ENCODE peak calls at places on chromosomes 2 and 18, in six cellular contexts. M, Q, K, C, H and Z are unnamed samples.

GRCh38 chr2:225400060-225400511 is 576 bp downstream of the NYAP2 start:
- DNase-seq in C (no peak), Q (no peak), M (no peak), K (no peak), H (no peak), Z (peak)

GRCh38 chr2:106053116-106053515 is 141.0 kb downstream of the UXS1 start:
- DNase-seq in Q (no peak), M (no peak), H (no peak), C (no peak), K (no peak), Z (no peak)

GRCh38 chr2:110866496-110866895 is 134.1 kb downstream of the ACOXL start:
- DNase-seq in H (no peak), M (no peak), K (no peak), C (peak), Q (peak), Z (no peak)

GRCh38 chr2:33272001-33272400 is 204.4 kb upstream of the RASGRP3 start:
- DNase-seq in M (no peak), C (peak), H (no peak), K (no peak), Q (peak), Z (no peak)

GRCh38 chr18:59140287-59140885 is 702 bp downstream of the SEC11C start:
- DNase-seq in H (no peak), M (peak), K (no peak), C (no peak), Q (no peak), Z (peak)

GRCh38 chr2:240449764-240450531 is 14.5 kb downstream of the GPC1 start:
- DNase-seq in Q (no peak), C (no peak), H (no peak), M (no peak), K (no peak), Z (peak)

GRCh38 chr2:79219383-79219988 is 59.9 kb upstream of the REG3A start:
- DNase-seq in Q (peak), K (no peak), C (peak), H (no peak), M (no peak), Z (peak)

GRCh38 chr2:166900700-166901099 is 12.4 kb downstream of the XIRP2 start:
- DNase-seq in H (no peak), K (no peak), M (no peak), Q (no peak), C (no peak), Z (no peak)

GRCh38 chr2:226619707-226620106 is 179.9 kb downstream of the IRS1 start:
- DNase-seq in C (no peak), K (no peak), M (no peak), H (no peak), Q (no peak), Z (no peak)

GRCh38 chr18:51803029-51803428 is 537.0 kb upstream of the DCC start:
- DNase-seq in K (no peak), Q (no peak), M (no peak), C (no peak), H (no peak), Z (no peak)

GRCh38 chr2:22694856-22695255 is 690.1 kb upstream of the KLHL29 start:
- DNase-seq in M (no peak), K (no peak), H (no peak), C (no peak), Q (no peak), Z (no peak)

GRCh38 chr2:48332286-48332685 is 197.7 kb upstream of the STON1 start:
- DNase-seq in K (no peak), Q (no peak), C (no peak), M (no peak), H (no peak), Z (no peak)

GRCh38 chr18:74963820-74964446 is 245.0 kb downstream of the PTGR3 start:
- DNase-seq in H (no peak), C (no peak), K (no peak), M (no peak), Q (peak), Z (peak)

GRCh38 chr2:85161626-85161960 is 28.4 kb downstream of the TCF7L1 start:
- DNase-seq in Q (no peak), M (no peak), H (no peak), K (no peak), C (no peak), Z (no peak)

GRCh38 chr18:62577748-62578147 is 54.9 kb downstream of the ZCCHC2 start:
- DNase-seq in K (no peak), C (no peak), M (no peak), H (no peak), Q (no peak), Z (no peak)

GRCh38 chr2:227406177-227407031 is 18.7 kb upstream of the SCYGR1 start:
- DNase-seq in M (no peak), C (no peak), H (no peak), K (peak), Q (peak), Z (peak)

GRCh38 chr2:232343816-232344215 is 34.7 kb upstream of the ALPP start:
- DNase-seq in Q (no peak), H (no peak), C (no peak), M (no peak), K (no peak), Z (no peak)

GRCh38 chr2:135004005-135004746 is 43.1 kb downstream of the MAP3K19 start:
- DNase-seq in Q (peak), K (peak), H (peak), C (peak), M (peak), Z (peak)

GRCh38 chr2:129762386-129763189 is 216.9 kb upstream of the RAB6C start:
- DNase-seq in C (no peak), Q (no peak), M (no peak), K (no peak), H (no peak), Z (no peak)

GRCh38 chr2:159797468-159798375 is at the start of gene CD302:
- DNase-seq in C (peak), M (no peak), K (peak), Q (peak), H (peak), Z (peak)

GRCh38 chr2:32485399-32485798 is 128.6 kb downstream of the BIRC6 start:
- DNase-seq in M (no peak), K (no peak), C (no peak), Q (no peak), H (no peak), Z (no peak)

GRCh38 chr2:46294185-46294836 is 2.9 kb upstream of the EPAS1 start:
- DNase-seq in Q (peak), C (no peak), M (no peak), H (no peak), K (no peak), Z (peak)

GRCh38 chr2:227456772-227457171 is 15.2 kb upstream of the AGFG1 start:
- DNase-seq in H (no peak), M (no peak), K (no peak), Q (peak), C (no peak), Z (no peak)

GRCh38 chr2:168120310-168120709 is 127.1 kb downstream of the STK39 start:
- DNase-seq in K (no peak), C (no peak), M (no peak), H (no peak), Q (no peak), Z (no peak)

GRCh38 chr2:231522418-231523180 is 7.6 kb downstream of the NMUR1 start:
- DNase-seq in C (no peak), Q (no peak), K (peak), H (no peak), M (no peak), Z (no peak)

GRCh38 chr2:241981076-241981700 is 111.7 kb downstream of the RTP5 start:
- DNase-seq in M (no peak), K (peak), H (no peak), Q (no peak), C (no peak), Z (no peak)

GRCh38 chr18:54392621-54393023 is 34.9 kb downstream of the C18orf54 start:
- DNase-seq in K (no peak), Q (no peak), C (peak), H (no peak), M (no peak), Z (peak)

GRCh38 chr18:74935411-74935810 is 273.5 kb downstream of the PTGR3 start:
- DNase-seq in H (no peak), M (no peak), K (no peak), Q (no peak), C (no peak), Z (no peak)

GRCh38 chr2:142875010-142875409 is 2.5 kb upstream of the KYNU start:
- DNase-seq in H (no peak), C (no peak), M (no peak), K (no peak), Q (no peak), Z (no peak)

GRCh38 chr2:55054476-55054875 is 4.2 kb upstream of the RTN4 start:
- DNase-seq in H (no peak), M (no peak), Q (peak), K (no peak), C (peak), Z (peak)

GRCh38 chr2:99101697-99102096 is 39.8 kb upstream of the C2orf15 start:
- DNase-seq in K (no peak), M (no peak), Q (no peak), H (no peak), C (no peak), Z (no peak)